ENCODE peak calls at places on chromosome 17, in six cellular contexts. One of them, this sample, is unnamed.

GRCh38 chr17:77453613-77454559 is 313.1 kb downstream of the SEC14L1 start:
- DNase-seq in endodermal cell: no peak
- DNase-seq in non-pigmented ciliary epithelial cell: no peak
- DNase-seq in AG10803: no peak
- DNase-seq in mesothelial cell of epicardium: no peak
- DNase-seq in stimulated activated CD4-positive, alpha-beta T cell treated with anti-CD3 and anti-CD28 coated beads, Interleukin-1b, Interleukin-23, amount 100 ng/mL, for 24 hours: no peak
- DNase-seq in this sample: no peak

GRCh38 chr17:29504711-29505110 is 62.1 kb downstream of the ABHD15 start:
- DNase-seq in endodermal cell: no peak
- DNase-seq in non-pigmented ciliary epithelial cell: no peak
- DNase-seq in AG10803: peak; percentile 72
- DNase-seq in mesothelial cell of epicardium: no peak
- DNase-seq in stimulated activated CD4-positive, alpha-beta T cell treated with anti-CD3 and anti-CD28 coated beads, Interleukin-1b, Interleukin-23, amount 100 ng/mL, for 24 hours: no peak
- DNase-seq in this sample: no peak

GRCh38 chr17:67546578-67547527 is 169.8 kb downstream of the PITPNC1 start:
- DNase-seq in endodermal cell: peak; percentile 67
- DNase-seq in non-pigmented ciliary epithelial cell: no peak
- DNase-seq in AG10803: no peak
- DNase-seq in mesothelial cell of epicardium: no peak
- DNase-seq in stimulated activated CD4-positive, alpha-beta T cell treated with anti-CD3 and anti-CD28 coated beads, Interleukin-1b, Interleukin-23, amount 100 ng/mL, for 24 hours: no peak
- DNase-seq in this sample: no peak

GRCh38 chr17:79651266-79651665 is 40.4 kb upstream of the RBFOX3 start:
- DNase-seq in endodermal cell: peak; percentile 45
- DNase-seq in non-pigmented ciliary epithelial cell: no peak
- DNase-seq in AG10803: no peak
- DNase-seq in mesothelial cell of epicardium: no peak
- DNase-seq in stimulated activated CD4-positive, alpha-beta T cell treated with anti-CD3 and anti-CD28 coated beads, Interleukin-1b, Interleukin-23, amount 100 ng/mL, for 24 hours: no peak
- DNase-seq in this sample: no peak

GRCh38 chr17:35786941-35787432 is 8.5 kb downstream of the MMP28 start:
- DNase-seq in endodermal cell: no peak
- DNase-seq in non-pigmented ciliary epithelial cell: no peak
- DNase-seq in AG10803: no peak
- DNase-seq in mesothelial cell of epicardium: no peak
- DNase-seq in stimulated activated CD4-positive, alpha-beta T cell treated with anti-CD3 and anti-CD28 coated beads, Interleukin-1b, Interleukin-23, amount 100 ng/mL, for 24 hours: no peak
- DNase-seq in this sample: no peak

GRCh38 chr17:29949708-29950107 is 8.3 kb downstream of the EFCAB5 start:
- DNase-seq in endodermal cell: no peak
- DNase-seq in non-pigmented ciliary epithelial cell: no peak
- DNase-seq in AG10803: no peak
- DNase-seq in mesothelial cell of epicardium: no peak
- DNase-seq in stimulated activated CD4-positive, alpha-beta T cell treated with anti-CD3 and anti-CD28 coated beads, Interleukin-1b, Interleukin-23, amount 100 ng/mL, for 24 hours: no peak
- DNase-seq in this sample: no peak

GRCh38 chr17:81667754-81668153 is 1.2 kb downstream of the CCDC137 start:
- DNase-seq in endodermal cell: peak; percentile 86
- DNase-seq in non-pigmented ciliary epithelial cell: no peak
- DNase-seq in AG10803: no peak
- DNase-seq in mesothelial cell of epicardium: no peak
- DNase-seq in stimulated activated CD4-positive, alpha-beta T cell treated with anti-CD3 and anti-CD28 coated beads, Interleukin-1b, Interleukin-23, amount 100 ng/mL, for 24 hours: no peak
- DNase-seq in this sample: no peak

GRCh38 chr17:28142355-28142754 is 99.9 kb downstream of the NLK start:
- DNase-seq in endodermal cell: no peak
- DNase-seq in non-pigmented ciliary epithelial cell: no peak
- DNase-seq in AG10803: no peak
- DNase-seq in mesothelial cell of epicardium: no peak
- DNase-seq in stimulated activated CD4-positive, alpha-beta T cell treated with anti-CD3 and anti-CD28 coated beads, Interleukin-1b, Interleukin-23, amount 100 ng/mL, for 24 hours: no peak
- DNase-seq in this sample: no peak

GRCh38 chr17:43662432-43663141 is 865 bp upstream of the MEOX1 start:
- DNase-seq in endodermal cell: peak; percentile 79
- DNase-seq in non-pigmented ciliary epithelial cell: no peak
- DNase-seq in AG10803: no peak
- DNase-seq in mesothelial cell of epicardium: no peak
- DNase-seq in stimulated activated CD4-positive, alpha-beta T cell treated with anti-CD3 and anti-CD28 coated beads, Interleukin-1b, Interleukin-23, amount 100 ng/mL, for 24 hours: no peak
- DNase-seq in this sample: no peak

GRCh38 chr17:78746949-78747269 is 35.2 kb downstream of the CYTH1 start:
- DNase-seq in endodermal cell: no peak
- DNase-seq in non-pigmented ciliary epithelial cell: no peak
- DNase-seq in AG10803: no peak
- DNase-seq in mesothelial cell of epicardium: no peak
- DNase-seq in stimulated activated CD4-positive, alpha-beta T cell treated with anti-CD3 and anti-CD28 coated beads, Interleukin-1b, Interleukin-23, amount 100 ng/mL, for 24 hours: no peak
- DNase-seq in this sample: no peak

GRCh38 chr17:77068915-77069314 is 71.9 kb upstream of the SEC14L1 start:
- DNase-seq in endodermal cell: no peak
- DNase-seq in non-pigmented ciliary epithelial cell: no peak
- DNase-seq in AG10803: no peak
- DNase-seq in mesothelial cell of epicardium: no peak
- DNase-seq in stimulated activated CD4-positive, alpha-beta T cell treated with anti-CD3 and anti-CD28 coated beads, Interleukin-1b, Interleukin-23, amount 100 ng/mL, for 24 hours: no peak
- DNase-seq in this sample: no peak

GRCh38 chr17:29747660-29748059 is 124.9 kb upstream of the CORO6 start:
- DNase-seq in endodermal cell: no peak
- DNase-seq in non-pigmented ciliary epithelial cell: no peak
- DNase-seq in AG10803: peak; percentile 60
- DNase-seq in mesothelial cell of epicardium: no peak
- DNase-seq in stimulated activated CD4-positive, alpha-beta T cell treated with anti-CD3 and anti-CD28 coated beads, Interleukin-1b, Interleukin-23, amount 100 ng/mL, for 24 hours: no peak
- DNase-seq in this sample: no peak

GRCh38 chr17:35089846-35090193 is 26.3 kb upstream of the RFFL start:
- DNase-seq in endodermal cell: peak; percentile 85
- DNase-seq in non-pigmented ciliary epithelial cell: no peak
- DNase-seq in AG10803: peak; percentile 30
- DNase-seq in mesothelial cell of epicardium: no peak
- DNase-seq in stimulated activated CD4-positive, alpha-beta T cell treated with anti-CD3 and anti-CD28 coated beads, Interleukin-1b, Interleukin-23, amount 100 ng/mL, for 24 hours: no peak
- DNase-seq in this sample: no peak

GRCh38 chr17:79946352-79947231 is 89.1 kb downstream of the TBC1D16 start:
- DNase-seq in endodermal cell: peak; percentile 50
- DNase-seq in non-pigmented ciliary epithelial cell: no peak
- DNase-seq in AG10803: no peak
- DNase-seq in mesothelial cell of epicardium: peak; percentile 12
- DNase-seq in stimulated activated CD4-positive, alpha-beta T cell treated with anti-CD3 and anti-CD28 coated beads, Interleukin-1b, Interleukin-23, amount 100 ng/mL, for 24 hours: no peak
- DNase-seq in this sample: no peak

GRCh38 chr17:1197379-1197778 is 17.6 kb upstream of the ABR start:
- DNase-seq in endodermal cell: no peak
- DNase-seq in non-pigmented ciliary epithelial cell: no peak
- DNase-seq in AG10803: peak; percentile 82
- DNase-seq in mesothelial cell of epicardium: no peak
- DNase-seq in stimulated activated CD4-positive, alpha-beta T cell treated with anti-CD3 and anti-CD28 coated beads, Interleukin-1b, Interleukin-23, amount 100 ng/mL, for 24 hours: no peak
- DNase-seq in this sample: no peak

GRCh38 chr17:41651625-41652460 is 27.5 kb upstream of the KRT17 start:
- DNase-seq in endodermal cell: peak; percentile 56
- DNase-seq in non-pigmented ciliary epithelial cell: no peak
- DNase-seq in AG10803: peak; percentile 26
- DNase-seq in mesothelial cell of epicardium: no peak
- DNase-seq in stimulated activated CD4-positive, alpha-beta T cell treated with anti-CD3 and anti-CD28 coated beads, Interleukin-1b, Interleukin-23, amount 100 ng/mL, for 24 hours: no peak
- DNase-seq in this sample: no peak

GRCh38 chr17:44359458-44360143 is 4.1 kb downstream of the FAM171A2 start:
- DNase-seq in endodermal cell: no peak
- DNase-seq in non-pigmented ciliary epithelial cell: no peak
- DNase-seq in AG10803: no peak
- DNase-seq in mesothelial cell of epicardium: no peak
- DNase-seq in stimulated activated CD4-positive, alpha-beta T cell treated with anti-CD3 and anti-CD28 coated beads, Interleukin-1b, Interleukin-23, amount 100 ng/mL, for 24 hours: no peak
- DNase-seq in this sample: no peak

GRCh38 chr17:17669081-17669850 is 12.0 kb upstream of the RAI1 start:
- DNase-seq in endodermal cell: no peak
- DNase-seq in non-pigmented ciliary epithelial cell: no peak
- DNase-seq in AG10803: no peak
- DNase-seq in mesothelial cell of epicardium: no peak
- DNase-seq in stimulated activated CD4-positive, alpha-beta T cell treated with anti-CD3 and anti-CD28 coated beads, Interleukin-1b, Interleukin-23, amount 100 ng/mL, for 24 hours: no peak
- DNase-seq in this sample: no peak

GRCh38 chr17:9729735-9730420 is 61.5 kb downstream of the DHRS7C start:
- DNase-seq in endodermal cell: no peak
- DNase-seq in non-pigmented ciliary epithelial cell: no peak
- DNase-seq in AG10803: peak; percentile 6
- DNase-seq in mesothelial cell of epicardium: no peak
- DNase-seq in stimulated activated CD4-positive, alpha-beta T cell treated with anti-CD3 and anti-CD28 coated beads, Interleukin-1b, Interleukin-23, amount 100 ng/mL, for 24 hours: no peak
- DNase-seq in this sample: no peak

GRCh38 chr17:74736423-74737298 is at the start of gene RAB37:
- DNase-seq in endodermal cell: peak; percentile 95
- DNase-seq in non-pigmented ciliary epithelial cell: no peak
- DNase-seq in AG10803: no peak
- DNase-seq in mesothelial cell of epicardium: no peak
- DNase-seq in stimulated activated CD4-positive, alpha-beta T cell treated with anti-CD3 and anti-CD28 coated beads, Interleukin-1b, Interleukin-23, amount 100 ng/mL, for 24 hours: no peak
- DNase-seq in this sample: no peak

GRCh38 chr17:76709077-76709950 is 1.5 kb downstream of the MXRA7 start:
- DNase-seq in endodermal cell: peak; percentile 92
- DNase-seq in non-pigmented ciliary epithelial cell: peak; percentile 88
- DNase-seq in AG10803: peak; percentile 99
- DNase-seq in mesothelial cell of epicardium: no peak
- DNase-seq in stimulated activated CD4-positive, alpha-beta T cell treated with anti-CD3 and anti-CD28 coated beads, Interleukin-1b, Interleukin-23, amount 100 ng/mL, for 24 hours: no peak
- DNase-seq in this sample: peak; percentile 71

GRCh38 chr17:4005296-4006164 is 41.3 kb upstream of the ATP2A3 start:
- DNase-seq in endodermal cell: no peak
- DNase-seq in non-pigmented ciliary epithelial cell: no peak
- DNase-seq in AG10803: no peak
- DNase-seq in mesothelial cell of epicardium: no peak
- DNase-seq in stimulated activated CD4-positive, alpha-beta T cell treated with anti-CD3 and anti-CD28 coated beads, Interleukin-1b, Interleukin-23, amount 100 ng/mL, for 24 hours: no peak
- DNase-seq in this sample: no peak

GRCh38 chr17:76867578-76868175 is 527 bp upstream of the MGAT5B start:
- DNase-seq in endodermal cell: peak; percentile 90
- DNase-seq in non-pigmented ciliary epithelial cell: peak; percentile 10
- DNase-seq in AG10803: peak; percentile 36
- DNase-seq in mesothelial cell of epicardium: no peak
- DNase-seq in stimulated activated CD4-positive, alpha-beta T cell treated with anti-CD3 and anti-CD28 coated beads, Interleukin-1b, Interleukin-23, amount 100 ng/mL, for 24 hours: no peak
- DNase-seq in this sample: no peak

GRCh38 chr17:56431736-56432135 is 161.8 kb upstream of the NOG start:
- DNase-seq in endodermal cell: peak; percentile 53
- DNase-seq in non-pigmented ciliary epithelial cell: no peak
- DNase-seq in AG10803: peak; percentile 23
- DNase-seq in mesothelial cell of epicardium: no peak
- DNase-seq in stimulated activated CD4-positive, alpha-beta T cell treated with anti-CD3 and anti-CD28 coated beads, Interleukin-1b, Interleukin-23, amount 100 ng/mL, for 24 hours: no peak
- DNase-seq in this sample: no peak

GRCh38 chr17:67559381-67559966 is 158.3 kb upstream of the NOL11 start:
- DNase-seq in endodermal cell: peak; percentile 83
- DNase-seq in non-pigmented ciliary epithelial cell: no peak
- DNase-seq in AG10803: no peak
- DNase-seq in mesothelial cell of epicardium: no peak
- DNase-seq in stimulated activated CD4-positive, alpha-beta T cell treated with anti-CD3 and anti-CD28 coated beads, Interleukin-1b, Interleukin-23, amount 100 ng/mL, for 24 hours: no peak
- DNase-seq in this sample: no peak

GRCh38 chr17:47846741-47847340 is 4.1 kb downstream of the SP6 start:
- DNase-seq in endodermal cell: peak; percentile 89
- DNase-seq in non-pigmented ciliary epithelial cell: no peak
- DNase-seq in AG10803: no peak
- DNase-seq in mesothelial cell of epicardium: no peak
- DNase-seq in stimulated activated CD4-positive, alpha-beta T cell treated with anti-CD3 and anti-CD28 coated beads, Interleukin-1b, Interleukin-23, amount 100 ng/mL, for 24 hours: no peak
- DNase-seq in this sample: no peak

GRCh38 chr17:77382356-77382911 is 241.7 kb downstream of the SEC14L1 start:
- DNase-seq in endodermal cell: peak; percentile 80
- DNase-seq in non-pigmented ciliary epithelial cell: no peak
- DNase-seq in AG10803: no peak
- DNase-seq in mesothelial cell of epicardium: no peak
- DNase-seq in stimulated activated CD4-positive, alpha-beta T cell treated with anti-CD3 and anti-CD28 coated beads, Interleukin-1b, Interleukin-23, amount 100 ng/mL, for 24 hours: no peak
- DNase-seq in this sample: no peak

GRCh38 chr17:21190078-21190477 is 23.9 kb downstream of the TMEM11 start:
- DNase-seq in endodermal cell: no peak
- DNase-seq in non-pigmented ciliary epithelial cell: no peak
- DNase-seq in AG10803: no peak
- DNase-seq in mesothelial cell of epicardium: no peak
- DNase-seq in stimulated activated CD4-positive, alpha-beta T cell treated with anti-CD3 and anti-CD28 coated beads, Interleukin-1b, Interleukin-23, amount 100 ng/mL, for 24 hours: no peak
- DNase-seq in this sample: no peak

GRCh38 chr17:81042606-81043005 is 7.7 kb downstream of the BAIAP2 start:
- DNase-seq in endodermal cell: no peak
- DNase-seq in non-pigmented ciliary epithelial cell: no peak
- DNase-seq in AG10803: no peak
- DNase-seq in mesothelial cell of epicardium: no peak
- DNase-seq in stimulated activated CD4-positive, alpha-beta T cell treated with anti-CD3 and anti-CD28 coated beads, Interleukin-1b, Interleukin-23, amount 100 ng/mL, for 24 hours: no peak
- DNase-seq in this sample: no peak

GRCh38 chr17:19270347-19270950 is 33.3 kb downstream of the EPN2 start:
- DNase-seq in endodermal cell: peak; percentile 79
- DNase-seq in non-pigmented ciliary epithelial cell: no peak
- DNase-seq in AG10803: no peak
- DNase-seq in mesothelial cell of epicardium: no peak
- DNase-seq in stimulated activated CD4-positive, alpha-beta T cell treated with anti-CD3 and anti-CD28 coated beads, Interleukin-1b, Interleukin-23, amount 100 ng/mL, for 24 hours: no peak
- DNase-seq in this sample: no peak

GRCh38 chr17:13283606-13284005 is 265.8 kb upstream of the ELAC2 start:
- DNase-seq in endodermal cell: peak; percentile 81
- DNase-seq in non-pigmented ciliary epithelial cell: no peak
- DNase-seq in AG10803: no peak
- DNase-seq in mesothelial cell of epicardium: no peak
- DNase-seq in stimulated activated CD4-positive, alpha-beta T cell treated with anti-CD3 and anti-CD28 coated beads, Interleukin-1b, Interleukin-23, amount 100 ng/mL, for 24 hours: no peak
- DNase-seq in this sample: no peak

GRCh38 chr17:79872762-79873161 is 33.5 kb upstream of the CBX4 start:
- DNase-seq in endodermal cell: no peak
- DNase-seq in non-pigmented ciliary epithelial cell: no peak
- DNase-seq in AG10803: no peak
- DNase-seq in mesothelial cell of epicardium: no peak
- DNase-seq in stimulated activated CD4-positive, alpha-beta T cell treated with anti-CD3 and anti-CD28 coated beads, Interleukin-1b, Interleukin-23, amount 100 ng/mL, for 24 hours: no peak
- DNase-seq in this sample: no peak

GRCh38 chr17:7313028-7313889 is 1.9 kb downstream of the GPS2 start:
- DNase-seq in endodermal cell: peak; percentile 84
- DNase-seq in non-pigmented ciliary epithelial cell: no peak
- DNase-seq in AG10803: no peak
- DNase-seq in mesothelial cell of epicardium: no peak
- DNase-seq in stimulated activated CD4-positive, alpha-beta T cell treated with anti-CD3 and anti-CD28 coated beads, Interleukin-1b, Interleukin-23, amount 100 ng/mL, for 24 hours: no peak
- DNase-seq in this sample: no peak